ENCODE peak calls at places on chromosome 19, in ten cellular contexts. W is aorta; Z is tibial artery; G is left lung; J is SJSA1; M is IMR-90; H is thoracic aorta; Q is uterus; K is heart left ventricle; P is CD4-positive, CD25-positive, alpha-beta regulatory T cell. O is an unnamed sample.
A peak's percentile ranks its signal among the peaks of the same experiment; 100 is the strongest.

GRCh38 chr19:50537769-50538230 is 24.1 kb upstream of the ASPDH start:
- DNase-seq in J (peak; percentile 76), K (peak; percentile 80), Z (peak; percentile 47), P (peak; percentile 47), Q (no peak), W (peak; percentile 79), H (no peak), G (peak; percentile 71), M (peak; percentile 71), O (peak; percentile 96)

GRCh38 chr19:55460670-55461258 is 678 bp downstream of the ISOC2 start:
- DNase-seq in Q (peak; percentile 90), J (peak; percentile 78), W (peak; percentile 90), M (peak; percentile 74), Z (peak; percentile 83), P (peak; percentile 42), H (peak; percentile 42), G (peak; percentile 83), K (peak; percentile 88), O (peak; percentile 88)

GRCh38 chr19:51027126-51027806 is 850 bp upstream of the KLK11 start:
- DNase-seq in P (no peak), H (no peak), Z (no peak), W (no peak), K (no peak), M (no peak), G (no peak), J (no peak), Q (no peak), O (no peak)

GRCh38 chr19:2555422-2556220 is 79.7 kb downstream of the GADD45B start:
- DNase-seq in W (peak; percentile 50), H (no peak), Z (no peak), K (no peak), G (peak; percentile 27), Q (no peak), P (no peak), M (no peak), J (no peak), O (no peak)

GRCh38 chr19:4597278-4597974 is 37.9 kb upstream of the SEMA6B start:
- DNase-seq in M (no peak), G (no peak), J (no peak), Z (no peak), P (no peak), K (no peak), H (no peak), Q (no peak), W (no peak), O (peak; percentile 59)

GRCh38 chr19:1425902-1426301 is 12.3 kb upstream of the RPS15 start:
- DNase-seq in J (no peak), P (no peak), Q (no peak), M (no peak), H (no peak), G (no peak), K (no peak), W (no peak), Z (no peak), O (no peak)

GRCh38 chr19:53989600-53990533 is 1.6 kb upstream of the CACNG6 start:
- DNase-seq in Q (no peak), M (no peak), Z (no peak), K (no peak), J (no peak), P (no peak), W (no peak), H (no peak), G (no peak), O (no peak)

GRCh38 chr19:15418112-15418587 is 638 bp downstream of the AKAP8L start:
- DNase-seq in H (no peak), M (no peak), G (no peak), K (peak; percentile 30), J (no peak), Q (no peak), P (no peak), W (no peak), Z (no peak), O (peak; percentile 83)

GRCh38 chr19:14979498-14980255 is at the start of gene SLC1A6:
- DNase-seq in P (no peak), H (no peak), K (no peak), J (no peak), Z (no peak), W (no peak), M (no peak), Q (no peak), G (no peak), O (no peak)

GRCh38 chr19:30253581-30253996 is 118.6 kb upstream of the ZNF536 start:
- DNase-seq in M (no peak), Q (no peak), P (no peak), J (peak; percentile 66), K (no peak), G (no peak), Z (no peak), H (no peak), W (no peak), O (no peak)

GRCh38 chr19:47511128-47511517 is 3.7 kb downstream of the NAPA start:
- DNase-seq in W (no peak), H (no peak), M (no peak), Z (no peak), P (no peak), K (peak; percentile 63), J (no peak), G (no peak), Q (peak; percentile 82), O (no peak)

GRCh38 chr19:49119411-49120324 is at the start of gene PPFIA3:
- DNase-seq in W (peak; percentile 80), M (peak; percentile 54), H (no peak), J (peak; percentile 71), K (peak; percentile 77), Q (peak; percentile 64), P (no peak), Z (peak; percentile 57), G (peak; percentile 63), O (peak; percentile 70)

GRCh38 chr19:57802269-57802668 is 12.4 kb downstream of the ZNF552 start:
- DNase-seq in H (no peak), P (no peak), Z (no peak), M (no peak), K (no peak), Q (no peak), W (no peak), J (no peak), G (no peak), O (no peak)

GRCh38 chr19:28977826-28978225 is 235.1 kb downstream of the UQCRFS1 start:
- DNase-seq in J (no peak), H (no peak), Q (no peak), G (no peak), W (no peak), P (no peak), K (no peak), Z (no peak), M (no peak), O (no peak)

GRCh38 chr19:30555075-30555787 is 183.0 kb downstream of the ZNF536 start:
- DNase-seq in W (no peak), M (no peak), H (no peak), G (no peak), K (no peak), P (no peak), Q (no peak), Z (no peak), J (no peak), O (no peak)

GRCh38 chr19:35164418-35164817 is 9.9 kb downstream of the FXYD5 start:
- DNase-seq in P (no peak), K (no peak), H (no peak), Z (no peak), J (no peak), M (no peak), W (no peak), Q (no peak), G (no peak), O (no peak)

GRCh38 chr19:28940751-28941500 is 272.0 kb downstream of the UQCRFS1 start:
- DNase-seq in H (no peak), W (no peak), M (peak; percentile 92), P (no peak), Q (no peak), G (no peak), K (no peak), J (no peak), Z (no peak), O (no peak)

GRCh38 chr19:44975444-44975843 is 20.3 kb downstream of the CLPTM1 start:
- DNase-seq in K (no peak), Q (no peak), J (no peak), Z (no peak), H (no peak), G (no peak), P (no peak), W (no peak), M (no peak), O (no peak)

GRCh38 chr19:44969437-44969836 is 14.3 kb downstream of the CLPTM1 start:
- DNase-seq in H (no peak), P (no peak), Z (no peak), M (no peak), Q (no peak), W (no peak), G (no peak), J (no peak), K (no peak), O (no peak)

GRCh38 chr19:44972802-44973201 is 17.6 kb downstream of the CLPTM1 start:
- DNase-seq in Z (no peak), M (no peak), J (no peak), H (no peak), K (no peak), P (no peak), G (no peak), W (no peak), Q (no peak), O (no peak)

GRCh38 chr19:44974809-44975347 is 19.7 kb downstream of the CLPTM1 start:
- DNase-seq in Q (no peak), Z (no peak), K (no peak), M (no peak), H (no peak), G (no peak), W (no peak), P (no peak), J (no peak), O (no peak)

GRCh38 chr19:44973982-44974735 is 19.0 kb downstream of the CLPTM1 start:
- DNase-seq in P (no peak), J (no peak), Q (no peak), K (no peak), W (no peak), M (no peak), G (no peak), H (no peak), Z (no peak), O (no peak)
- H3K4me1 ChIP-seq in P (no peaks in the 10 kb centered on the region), J (no peaks in the 10 kb centered on the region), Q (no peaks in the 10 kb centered on the region), K (no peaks in the 10 kb centered on the region), W (no peaks in the 10 kb centered on the region), M (no peaks in the 10 kb centered on the region), G (no peaks in the 10 kb centered on the region), H (no peaks in the 10 kb centered on the region), Z (no peaks in the 10 kb centered on the region), O (no peaks in the 10 kb centered on the region)

GRCh38 chr19:10228925-10229324 is 2.2 kb downstream of the S1PR2 start:
- DNase-seq in Z (no peak), J (no peak), M (peak; percentile 41), K (no peak), Q (no peak), W (no peak), G (no peak), P (peak; percentile 68), H (no peak), O (peak; percentile 31)
- H3K27ac ChIP-seq in Z (no peak overlapping the region), J (no peak overlapping the region), M (peak overlapping the region; percentile 38), K (no peak overlapping the region), Q (peak overlapping the region; percentile 89), W (no peak overlapping the region), G (peak overlapping the region; percentile 88), P (no peak overlapping the region), H (no peak overlapping the region), O (no peak overlapping the region)

GRCh38 chr19:52171321-52172169 is at the start of gene ZNF836:
- DNase-seq in Q (peak; percentile 92), K (peak; percentile 92), G (peak; percentile 94), W (peak; percentile 94), M (peak; percentile 59), Z (peak; percentile 88), H (peak; percentile 60), P (peak; percentile 95), J (peak; percentile 82), O (peak; percentile 85)
- H3K4me3 ChIP-seq in Q (peak within 1 kb of the TSS; percentile 91), K (peak within 1 kb of the TSS; percentile 88), G (peak within 1 kb of the TSS; percentile 59), W (peak within 1 kb of the TSS; percentile 91), M (peak within 1 kb of the TSS; percentile 90), Z (peak within 1 kb of the TSS; percentile 90), H (peak within 1 kb of the TSS; percentile 84), P (peak within 1 kb of the TSS; percentile 97), J (peak within 1 kb of the TSS; percentile 56), O (peak within 1 kb of the TSS; percentile 69)

GRCh38 chr19:41919948-41920712 is 8.1 kb downstream of the ERFL start:
- DNase-seq in G (no peak), J (no peak), H (no peak), M (no peak), P (no peak), Q (no peak), Z (no peak), K (no peak), W (no peak), O (no peak)
- H3K4me1 ChIP-seq in G (no peaks in the 10 kb centered on the region), J (peaks cover 3% of the 10 kb centered on the region), H (no peaks in the 10 kb centered on the region), M (peaks cover 2% of the 10 kb centered on the region), P (peaks cover 12% of the 10 kb centered on the region), Q (no peaks in the 10 kb centered on the region), Z (no peaks in the 10 kb centered on the region), K (no peaks in the 10 kb centered on the region), W (no peaks in the 10 kb centered on the region), O (no peaks in the 10 kb centered on the region)

O was measured in SJCRH30.